ENCODE peak calls at places on chromosomes 4 and X, in four cellular contexts. Q, G, F and Z are unnamed samples.

GRCh38 chrX:13048265-13048664 is 3.8 kb upstream of the FAM9C start:
- DNase-seq in Q (no peak), G (no peak), F (no peak), Z (no peak)

GRCh38 chrX:136170109-136170800 is 22.9 kb downstream of the FHL1 start:
- DNase-seq in G (no peak), Q (no peak), F (no peak), Z (no peak)

GRCh38 chrX:45524805-45525204 is 324.1 kb upstream of the DIPK2B start:
- DNase-seq in F (no peak), G (no peak), Q (no peak), Z (no peak)

GRCh38 chr4:142534994-142535393 is 311.1 kb downstream of the INPP4B start:
- DNase-seq in Q (peak), G (no peak), F (no peak), Z (no peak)

GRCh38 chr4:107693132-107693531 is 26.9 kb downstream of the PAPSS1 start:
- DNase-seq in F (no peak), G (no peak), Q (no peak), Z (no peak)

GRCh38 chrX:132843387-132843786 is 115.0 kb downstream of the HS6ST2 start:
- DNase-seq in G (no peak), Q (no peak), F (no peak), Z (no peak)

GRCh38 chr4:56293121-56293520 is 94.2 kb downstream of the AASDH start:
- DNase-seq in G (no peak), Q (no peak), F (no peak), Z (no peak)

GRCh38 chrX:137432609-137433008 is 133.3 kb upstream of the ZIC3 start:
- DNase-seq in F (peak), Q (no peak), G (peak), Z (peak)

GRCh38 chrX:123731258-123731986 is 1.4 kb downstream of the THOC2 start:
- DNase-seq in F (peak), G (no peak), Q (peak), Z (no peak)

GRCh38 chr4:6450709-6451108 is 21.7 kb downstream of the PPP2R2C start:
- DNase-seq in F (no peak), Q (no peak), G (no peak), Z (no peak)

GRCh38 chr4:39565925-39566630 is 38.8 kb upstream of the UGDH start:
- DNase-seq in G (no peak), F (no peak), Q (peak), Z (no peak)

GRCh38 chr4:101299021-101299420 is 48.3 kb downstream of the PPP3CA start:
- DNase-seq in F (no peak), G (no peak), Q (no peak), Z (no peak)

GRCh38 chrX:110436497-110436896 is 77.8 kb downstream of the RTL9 start:
- DNase-seq in Q (no peak), G (no peak), F (no peak), Z (no peak)

GRCh38 chrX:50108264-50108663 is 92.5 kb downstream of the AKAP4 start:
- DNase-seq in Q (no peak), F (no peak), G (peak), Z (no peak)

GRCh38 chr4:7988437-7988836 is 48.8 kb upstream of the AFAP1 start:
- DNase-seq in Q (no peak), F (no peak), G (no peak), Z (no peak)

DNA sequence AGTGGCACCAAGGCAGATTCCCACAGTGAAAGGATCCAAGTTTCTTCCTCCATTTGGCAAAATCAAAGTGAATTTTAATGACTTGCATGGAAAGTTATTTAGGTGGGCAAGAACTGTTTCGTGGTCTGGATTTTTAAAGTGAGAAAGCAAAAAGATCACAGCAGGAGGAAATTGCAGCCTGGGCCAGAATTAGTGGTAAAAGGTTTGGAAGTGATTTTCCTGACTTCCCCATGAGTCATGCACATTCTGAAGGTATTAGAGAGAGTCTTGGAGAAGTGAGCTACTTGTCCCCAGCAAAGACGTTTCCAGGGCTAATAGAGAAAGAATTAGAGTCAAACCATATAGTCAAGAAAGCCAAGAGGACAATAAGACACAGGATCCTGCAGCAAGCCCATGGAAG is 207.8 kb downstream of the ANTXR2 start:
- DNase-seq in Q (no peak), F (no peak), G (no peak), Z (no peak)
- TF ChIP-seq PHF8 in Q (no peak), F (no peak), G (no peak), Z (no peak)

GRCh38 chr4:144223654-144224053 is 83.1 kb upstream of the GYPA start:
- DNase-seq in Q (no peak), G (no peak), F (no peak), Z (no peak)

GRCh38 chr4:144223129-144223528 is 82.6 kb upstream of the GYPA start:
- DNase-seq in Q (no peak), F (no peak), G (no peak), Z (no peak)
- TF ChIP-seq PHF8 in Q (no peak), F (no peak), G (no peak), Z (no peak)

DNA sequence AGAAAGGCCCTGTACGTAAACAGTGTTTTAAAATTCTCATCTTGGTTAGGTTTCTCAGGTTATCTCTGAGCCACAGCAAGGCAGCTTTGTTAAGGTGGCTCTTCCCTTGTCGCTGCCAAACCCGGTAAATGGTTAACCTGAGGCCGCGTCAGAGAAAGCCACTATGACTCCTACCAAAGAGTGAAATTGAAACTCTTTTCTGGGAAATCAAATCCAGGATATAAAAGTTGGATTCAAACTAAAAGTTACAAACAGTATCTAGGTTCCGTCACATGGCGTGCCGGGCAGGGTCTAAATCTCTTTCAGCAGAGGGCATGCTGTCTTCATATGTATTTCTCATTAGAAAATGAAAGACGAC is 433 bp downstream of the MMAA start:
- DNase-seq in F (no peak), Q (peak), G (peak), Z (no peak)
- TF ChIP-seq PHF8 in F (no peak), Q (no peak), G (no peak), Z (no peak)

DNA sequence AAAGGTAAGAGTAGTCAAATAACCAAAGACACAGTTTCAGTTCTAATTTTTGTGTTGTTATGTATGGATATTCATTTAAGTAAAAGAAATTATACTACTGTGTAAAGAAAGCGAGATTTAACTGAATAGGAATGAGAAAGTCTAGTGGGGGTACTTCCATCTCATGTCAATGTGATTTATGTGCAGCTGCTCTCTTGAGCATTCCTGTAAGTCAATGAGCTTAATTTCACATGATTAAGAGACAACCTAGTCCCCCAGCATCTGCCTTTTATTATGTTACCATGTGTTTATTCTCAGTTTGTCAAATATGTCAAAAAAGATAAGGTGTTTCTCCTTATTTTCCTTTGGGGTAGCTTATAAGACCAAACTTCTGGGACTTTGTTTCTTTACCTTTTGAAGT is 207.5 kb downstream of the IL1RAPL1 start:
- DNase-seq in Q (no peak), F (no peak), G (no peak), Z (no peak)
- TF ChIP-seq PHF8 in Q (no peak), F (no peak), G (no peak), Z (no peak)

GRCh38 chrX:10011991-10012390 is 44.8 kb downstream of the CLDN34 start:
- DNase-seq in Q (no peak), F (no peak), G (no peak), Z (no peak)

GRCh38 chrX:10008483-10009056 is 41.4 kb downstream of the CLDN34 start:
- DNase-seq in Q (no peak), F (no peak), G (no peak), Z (no peak)

GRCh38 chrX:10012776-10013175 is 45.6 kb downstream of the CLDN34 start:
- DNase-seq in Q (no peak), G (no peak), F (no peak), Z (no peak)

GRCh38 chrX:10010686-10011085 is 43.5 kb downstream of the CLDN34 start:
- DNase-seq in Q (no peak), F (no peak), G (peak), Z (no peak)

DNA sequence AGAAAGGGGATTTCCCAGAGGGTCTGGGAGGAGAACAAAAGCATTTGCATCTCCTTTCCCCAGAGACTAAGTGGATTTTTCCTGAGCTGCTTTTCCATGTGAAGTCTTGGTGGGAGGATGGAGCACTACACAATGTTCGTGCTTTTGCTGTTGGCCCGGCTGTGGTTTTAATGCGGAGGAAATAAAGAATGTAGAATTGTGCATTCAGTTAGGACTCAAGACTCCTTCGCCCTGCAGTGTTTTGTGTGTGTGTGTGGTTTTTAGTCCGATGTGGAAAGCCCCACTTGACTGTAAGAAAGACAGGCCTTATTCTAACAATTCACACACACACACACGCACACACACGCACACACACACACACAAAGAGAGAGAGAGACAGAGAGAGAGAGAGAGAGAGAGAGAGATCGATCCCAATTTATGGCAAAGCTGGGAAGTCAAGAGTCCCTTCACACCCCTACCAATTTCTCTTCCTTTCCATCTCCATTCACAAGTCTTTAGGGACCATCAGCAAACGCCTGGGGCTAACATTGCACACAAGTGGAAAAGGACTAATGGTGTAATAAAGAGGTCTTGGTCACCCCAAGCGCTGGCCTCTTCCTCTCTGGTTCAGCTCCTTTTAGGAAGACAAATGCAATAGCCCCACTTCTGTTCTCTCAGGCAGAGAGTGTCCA is 44.2 kb downstream of the CLDN34 start:
- DNase-seq in G (no peak), Q (no peak), F (no peak), Z (no peak)
- TF ChIP-seq PHF8 in G (no peak), Q (no peak), F (no peak), Z (no peak)

DNA sequence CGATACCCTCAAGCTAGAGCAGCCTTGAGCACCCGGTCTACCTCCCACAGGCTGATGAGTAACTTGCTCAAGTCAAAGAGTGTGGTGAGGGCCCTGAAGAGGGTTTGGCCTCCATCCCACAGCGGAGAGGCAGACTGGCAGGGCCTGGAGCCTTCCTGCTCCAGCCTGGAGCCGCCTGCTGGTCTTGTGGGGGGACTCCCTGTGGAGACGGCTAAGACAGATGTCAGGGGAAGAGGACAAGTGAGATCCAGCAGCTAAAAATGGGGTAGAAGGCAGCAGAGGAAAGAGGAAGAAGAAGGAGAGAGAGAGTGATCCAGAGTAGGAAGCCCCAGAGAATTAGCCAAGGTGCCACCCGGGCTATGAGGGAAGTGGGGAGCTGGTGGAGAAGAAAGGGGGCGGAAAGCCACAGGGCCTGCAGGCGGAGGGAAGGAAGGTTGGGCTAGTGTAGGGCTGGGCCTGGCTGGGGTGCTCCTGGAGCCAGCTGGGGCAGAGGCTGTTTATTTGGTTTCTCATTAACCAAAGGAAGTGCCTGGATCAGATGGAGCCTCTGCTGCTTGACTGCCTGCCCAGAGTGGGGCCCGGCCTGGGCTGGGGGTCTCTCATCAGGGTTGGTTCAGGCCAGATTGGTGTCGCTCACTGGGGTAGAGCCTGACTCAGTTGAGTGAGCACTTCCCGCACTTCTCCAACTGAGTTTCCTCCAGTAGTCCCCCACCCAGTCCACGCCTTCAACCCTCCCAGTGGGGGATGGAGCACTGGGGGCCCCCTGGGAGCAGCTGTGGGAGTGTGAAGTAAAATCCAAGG is 14.2 kb downstream of the EFNB1 start:
- DNase-seq in Q (no peak), F (no peak), G (no peak), Z (no peak)
- TF ChIP-seq PHF8 in Q (no peak), F (no peak), G (no peak), Z (no peak)

GRCh38 chr4:94877973-94878372 is 120.2 kb downstream of the BMPR1B start:
- DNase-seq in F (no peak), G (no peak), Q (no peak), Z (no peak)
- TF ChIP-seq PHF8 in F (no peak), G (no peak), Q (no peak), Z (no peak)

GRCh38 chrX:118058924-118059323 is 57.7 kb downstream of the KLHL13 start:
- DNase-seq in F (no peak), Q (no peak), G (no peak), Z (no peak)
- TF ChIP-seq PHF8 in F (no peak), Q (no peak), G (no peak), Z (no peak)

GRCh38 chr4:176123710-176124407 is 58.2 kb downstream of the WDR17 start:
- DNase-seq in G (peak), Q (no peak), F (peak), Z (no peak)
- TF ChIP-seq PHF8 in G (no peak), Q (no peak), F (no peak), Z (no peak)

DNA sequence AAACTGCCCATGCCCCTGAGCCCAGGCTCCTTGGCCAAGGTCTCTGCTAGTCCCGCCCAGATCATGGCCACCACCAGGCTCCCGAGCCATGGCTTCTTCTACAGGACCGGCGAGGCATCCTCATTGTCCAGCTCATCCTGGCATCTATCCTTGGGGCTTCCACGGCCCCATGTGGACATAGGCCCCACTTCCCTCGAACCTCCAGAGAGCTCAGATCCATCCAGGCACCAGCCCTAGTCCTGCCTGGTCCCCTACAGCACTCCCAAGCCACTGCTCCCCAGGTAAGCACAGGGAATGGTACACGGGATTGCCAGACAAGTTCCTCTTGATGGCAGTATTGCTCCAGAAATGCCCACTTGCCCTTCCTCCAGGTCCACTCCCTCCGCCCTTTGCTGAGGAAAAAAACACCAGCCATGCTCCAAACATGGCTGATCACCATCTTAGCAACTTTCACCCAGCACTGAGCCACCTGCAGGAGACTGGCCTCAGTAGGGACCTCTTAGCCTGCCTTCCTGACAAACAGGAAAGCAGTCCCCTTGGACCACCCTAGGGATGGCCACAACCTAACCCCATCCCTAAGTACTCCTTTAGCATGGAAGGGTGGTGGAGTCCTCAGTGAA is 272.1 kb upstream of the AGTR2 start:
- DNase-seq in Q (no peak), G (peak), F (peak), Z (peak)
- TF ChIP-seq PHF8 in Q (no peak), G (no peak), F (no peak), Z (no peak)